ENCODE peak calls at places on chromosomes 6 and 20, in six cellular contexts. Q is T-cell, Z is LHCN-M2, R is iris pigment epithelial cell, I is A172, V is lung microvascular endothelial cell. H is an unnamed sample.

GRCh38 chr6:36078159-36078558 is 50.6 kb downstream of the MAPK14 start:
- DNase-seq in V (no peak), R (no peak), Q (no peak), I (no peak), Z (no peak), H (no peak)

GRCh38 chr6:156175971-156176421 is 601.2 kb upstream of the ARID1B start:
- DNase-seq in I (no peak), Q (no peak), R (no peak), Z (no peak), V (peak; percentile 74), H (peak; percentile 30)

GRCh38 chr6:166277021-166277420 is 31.2 kb downstream of the PRR18 start:
- DNase-seq in Z (peak; percentile 24), R (no peak), I (no peak), Q (no peak), V (no peak), H (no peak)

GRCh38 chr20:43744966-43745733 is 18.3 kb upstream of the GTSF1L start:
- DNase-seq in R (no peak), Q (no peak), I (no peak), Z (no peak), V (no peak), H (no peak)

GRCh38 chr20:38141154-38141888 is 23.7 kb downstream of the TGM2 start:
- DNase-seq in R (no peak), Z (no peak), I (no peak), V (no peak), Q (no peak), H (no peak)

GRCh38 chr6:158853072-158853871 is 34.1 kb upstream of the EZR start:
- DNase-seq in R (peak; percentile 95), V (peak; percentile 24), Q (peak; percentile 83), Z (peak; percentile 85), I (peak; percentile 99), H (peak; percentile 83)

GRCh38 chr20:15862178-15862577 is 711.1 kb downstream of the KIF16B start:
- DNase-seq in R (no peak), I (no peak), Z (no peak), Q (no peak), V (no peak), H (no peak)

GRCh38 chr6:169669147-169669546 is 32.7 kb downstream of the WDR27 start:
- DNase-seq in I (no peak), V (peak; percentile 26), Q (no peak), Z (no peak), R (no peak), H (no peak)

GRCh38 chr6:35586542-35586941 is 73.8 kb upstream of the TULP1 start:
- DNase-seq in R (no peak), Z (no peak), I (no peak), V (no peak), Q (no peak), H (no peak)

GRCh38 chr6:155171109-155171746 is 92.6 kb upstream of the CLDN20 start:
- DNase-seq in V (peak; percentile 78), I (peak; percentile 90), Q (peak; percentile 38), Z (peak; percentile 98), R (peak; percentile 94), H (peak; percentile 96)

GRCh38 chr6:36245572-36246031 is 24.3 kb upstream of the PNPLA1 start:
- DNase-seq in Q (peak; percentile 6), V (no peak), R (no peak), I (no peak), Z (no peak), H (no peak)

GRCh38 chr6:54043360-54043759 is 67.9 kb upstream of the MLIP start:
- DNase-seq in Q (no peak), V (no peak), Z (no peak), R (no peak), I (no peak), H (no peak)

GRCh38 chr6:116528800-116529199 is 16.7 kb downstream of the TRAPPC3L start:
- DNase-seq in V (no peak), Z (no peak), R (peak; percentile 41), Q (no peak), I (peak; percentile 30), H (no peak)

GRCh38 chr6:117550078-117550600 is 52.2 kb downstream of the GOPC start:
- DNase-seq in R (no peak), Q (no peak), V (no peak), I (no peak), Z (no peak), H (no peak)

GRCh38 chr6:24827970-24828369 is 29.3 kb upstream of the ARMH2 start:
- DNase-seq in I (no peak), Q (no peak), Z (no peak), V (no peak), R (no peak), H (no peak)

GRCh38 chr20:11717562-11717961 is 200.1 kb upstream of the BTBD3 start:
- DNase-seq in Z (no peak), V (no peak), Q (no peak), R (no peak), I (no peak), H (no peak)

GRCh38 chr6:4935981-4936680 is 67.7 kb downstream of the RPP40 start:
- DNase-seq in R (no peak), Q (no peak), Z (no peak), V (no peak), I (no peak), H (no peak)

H was measured in RKO.